ENCODE peak calls at places on chromosomes 5 and 9, in four cellular contexts. One of them, this sample, is unnamed.

GRCh38 chr9:94167055-94167346 is 82.7 kb downstream of the PTPDC1 start:
- DNase-seq in AG08395: no peak
- DNase-seq in T-cell: no peak
- DNase-seq in H4: no peak
- DNase-seq in this sample: no peak

GRCh38 chr5:20554001-20554400 is 566.0 kb upstream of the CDH18 start:
- DNase-seq in AG08395: no peak
- DNase-seq in H4: no peak
- DNase-seq in T-cell: no peak
- DNase-seq in this sample: no peak

GRCh38 chr5:153974131-153974812 is 64.4 kb downstream of the FAM114A2 start:
- DNase-seq in AG08395: peak
- DNase-seq in T-cell: no peak
- DNase-seq in H4: peak
- DNase-seq in this sample: no peak

GRCh38 chr5:37840036-37840909 is at the start of gene GDNF:
- DNase-seq in AG08395: peak
- DNase-seq in T-cell: no peak
- DNase-seq in H4: no peak
- DNase-seq in this sample: no peak

GRCh38 chr5:98827161-98827560 is 53.7 kb downstream of the RGMB start:
- DNase-seq in AG08395: peak
- DNase-seq in T-cell: no peak
- DNase-seq in H4: peak
- DNase-seq in this sample: no peak

GRCh38 chr9:28853487-28853886 is 1280.2 kb upstream of the C9orf72 start:
- DNase-seq in T-cell: no peak
- DNase-seq in H4: no peak
- DNase-seq in AG08395: no peak
- DNase-seq in this sample: no peak

GRCh38 chr9:18720691-18721090 is 246.7 kb downstream of the ADAMTSL1 start:
- DNase-seq in T-cell: no peak
- DNase-seq in H4: no peak
- DNase-seq in AG08395: peak
- DNase-seq in this sample: no peak

GRCh38 chr9:95003694-95004451 is 277.4 kb downstream of the AOPEP start:
- DNase-seq in H4: peak
- DNase-seq in T-cell: no peak
- DNase-seq in AG08395: peak
- DNase-seq in this sample: no peak

GRCh38 chr9:130557077-130557468 is 22.3 kb upstream of the FUBP3 start:
- DNase-seq in AG08395: no peak
- DNase-seq in T-cell: no peak
- DNase-seq in H4: no peak
- DNase-seq in this sample: no peak

GRCh38 chr5:149635394-149635793 is 54.1 kb downstream of the ARHGEF37 start:
- DNase-seq in H4: no peak
- DNase-seq in T-cell: no peak
- DNase-seq in AG08395: no peak
- DNase-seq in this sample: no peak

GRCh38 chr9:83636813-83637212 is 13.9 kb downstream of the IDNK start:
- DNase-seq in H4: no peak
- DNase-seq in T-cell: no peak
- DNase-seq in AG08395: no peak
- DNase-seq in this sample: no peak

GRCh38 chr5:73648490-73648889 is 22.5 kb downstream of the ARHGEF28 start:
- DNase-seq in T-cell: no peak
- DNase-seq in AG08395: no peak
- DNase-seq in H4: no peak
- DNase-seq in this sample: no peak

GRCh38 chr9:76697554-76697953 is 66.7 kb upstream of the PCA3 start:
- DNase-seq in AG08395: no peak
- DNase-seq in H4: no peak
- DNase-seq in T-cell: no peak
- DNase-seq in this sample: no peak

GRCh38 chr9:108776920-108777650 is 78.7 kb downstream of the ACTL7B start:
- DNase-seq in AG08395: peak
- DNase-seq in H4: peak
- DNase-seq in T-cell: no peak
- DNase-seq in this sample: no peak

GRCh38 chr9:135408676-135409254 is 70.8 kb upstream of the PPP1R26 start:
- DNase-seq in AG08395: no peak
- DNase-seq in H4: no peak
- DNase-seq in T-cell: no peak
- DNase-seq in this sample: no peak

GRCh38 chr5:174096619-174097018 is 51.1 kb downstream of the NSG2 start:
- DNase-seq in T-cell: no peak
- DNase-seq in H4: no peak
- DNase-seq in AG08395: no peak
- DNase-seq in this sample: no peak